ENCODE peak calls at places on chromosome 18, in six cellular contexts. M, I, U, N, G and C are unnamed samples.

GRCh38 chr18:48919547-48919946 is 31.2 kb downstream of the SMAD7 start:
- DNase-seq in U (no peak), I (no peak), G (no peak), M (no peak), N (no peak), C (no peak)

GRCh38 chr18:3453540-3454364 is 3.8 kb downstream of the TGIF1 start:
- DNase-seq in I (peak; percentile 99), M (peak; percentile 45), G (peak; percentile 97), N (no peak), U (no peak), C (peak; percentile 28)

GRCh38 chr18:63603772-63604171 is 16.6 kb downstream of the SERPINB13 start:
- DNase-seq in I (peak; percentile 4), M (no peak), U (no peak), G (peak; percentile 5), N (no peak), C (no peak)

GRCh38 chr18:8380926-8381325 is 228.3 kb upstream of the RAB12 start:
- DNase-seq in G (no peak), N (no peak), M (no peak), U (no peak), I (peak; percentile 73), C (no peak)

GRCh38 chr18:59724116-59724515 is 26.9 kb upstream of the CCBE1 start:
- DNase-seq in G (no peak), U (no peak), M (no peak), N (no peak), I (no peak), C (no peak)

GRCh38 chr18:44862112-44862511 is 181.4 kb downstream of the SETBP1 start:
- DNase-seq in G (no peak), M (no peak), U (no peak), I (no peak), N (no peak), C (no peak)

GRCh38 chr18:54388203-54389142 is 30.8 kb downstream of the C18orf54 start:
- DNase-seq in G (peak; percentile 91), N (peak; percentile 66), M (peak; percentile 41), I (peak; percentile 81), U (peak; percentile 19), C (peak; percentile 47)

GRCh38 chr18:12904012-12904516 is 20.0 kb upstream of the PTPN2 start:
- DNase-seq in G (peak; percentile 27), M (no peak), I (no peak), N (no peak), U (no peak), C (no peak)

GRCh38 chr18:8773980-8774379 is 68.6 kb downstream of the MTCL1 start:
- DNase-seq in G (no peak), N (no peak), U (no peak), M (no peak), I (peak; percentile 59), C (no peak)

GRCh38 chr18:11960743-11961380 is 20.4 kb upstream of the IMPA2 start:
- DNase-seq in N (no peak), I (no peak), G (no peak), U (no peak), M (no peak), C (no peak)

GRCh38 chr18:42048150-42048549 is 93.1 kb downstream of the PIK3C3 start:
- DNase-seq in M (no peak), U (no peak), N (no peak), I (peak; percentile 81), G (peak; percentile 93), C (no peak)

GRCh38 chr18:12989397-12990127 is 1.6 kb upstream of the CEP192 start:
- DNase-seq in N (no peak), I (no peak), U (no peak), G (no peak), M (no peak), C (no peak)

GRCh38 chr18:38933322-38933721 is 1367.7 kb upstream of the CELF4 start:
- DNase-seq in N (no peak), G (no peak), M (no peak), I (no peak), U (no peak), C (no peak)

GRCh38 chr18:34493566-34494358 is 216.3 kb upstream of the DTNA start:
- DNase-seq in N (peak; percentile 18), I (peak; percentile 13), G (no peak), U (no peak), M (no peak), C (no peak)
- H3K4me3 ChIP-seq in N (peak overlapping the region; percentile 51), I (peak overlapping the region; percentile 71), G (peak overlapping the region; percentile 31), U (peak overlapping the region; percentile 37), M (no peak overlapping the region), C (no peak overlapping the region)

GRCh38 chr18:50131591-50131990 is 63.4 kb downstream of the MYO5B start:
- DNase-seq in U (no peak), I (peak; percentile 44), N (no peak), M (no peak), G (no peak), C (no peak)
- H3K4me3 ChIP-seq in U (no peak overlapping the region), I (no peak overlapping the region), N (no peak overlapping the region), M (no peak overlapping the region), G (no peak overlapping the region), C (no peak overlapping the region)

GRCh38 chr18:79251021-79251420 is 144.7 kb upstream of the NFATC1 start:
- DNase-seq in U (no peak), I (no peak), N (no peak), M (no peak), G (no peak), C (no peak)

GRCh38 chr18:79257480-79257879 is 138.2 kb upstream of the NFATC1 start:
- DNase-seq in U (no peak), N (no peak), G (no peak), I (no peak), M (no peak), C (no peak)

GRCh38 chr18:79248495-79249078 is 147.1 kb upstream of the NFATC1 start:
- DNase-seq in G (peak; percentile 18), I (peak; percentile 55), N (no peak), U (no peak), M (no peak), C (no peak)

GRCh38 chr18:79250236-79250993 is 145.3 kb upstream of the NFATC1 start:
- DNase-seq in I (no peak), G (no peak), N (no peak), U (no peak), M (no peak), C (no peak)

DNA sequence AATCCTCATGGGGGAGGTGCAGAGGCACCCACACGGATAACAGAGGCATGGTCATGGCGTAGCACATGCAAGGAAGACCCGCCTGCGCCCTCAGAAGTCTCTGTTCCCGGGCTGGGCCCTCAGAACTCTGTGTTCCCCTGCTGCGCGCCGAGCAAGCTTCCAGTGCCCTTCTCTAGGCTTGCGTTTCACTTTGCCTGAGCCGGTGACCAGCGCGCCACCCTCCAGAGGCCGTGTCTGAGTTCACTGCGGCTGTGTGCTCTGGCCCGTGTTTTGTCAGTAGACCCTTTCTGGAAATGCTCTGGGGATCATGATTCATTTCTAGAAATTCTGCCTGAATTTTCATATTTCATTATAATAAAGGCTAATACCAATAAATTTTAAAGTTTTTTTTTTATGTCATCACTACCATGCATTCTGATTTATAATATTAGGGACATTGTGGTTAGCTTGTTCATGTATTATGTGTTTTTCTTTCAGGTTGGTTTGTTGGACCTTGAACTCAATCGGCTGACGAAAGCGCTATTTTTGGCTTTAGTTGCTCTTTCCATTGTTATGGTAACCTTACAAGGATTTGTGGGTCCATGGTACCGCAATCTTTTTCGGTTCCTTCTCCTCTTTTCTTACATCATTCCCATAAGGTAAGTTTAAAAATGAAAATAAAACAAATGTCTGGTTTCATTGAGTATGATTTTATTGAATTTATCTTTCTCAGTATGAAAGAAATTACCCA is 142.7 kb upstream of the NFATC1 start:
- DNase-seq in N (no peak), M (no peak), G (no peak), U (no peak), I (no peak), C (no peak)
- H3K4me3 ChIP-seq in N (no peak overlapping the region), M (no peak overlapping the region), G (no peak overlapping the region), U (no peak overlapping the region), I (no peak overlapping the region), C (no peak overlapping the region)

GRCh38 chr18:75364512-75364911 is 63.0 kb downstream of the SMIM21 start:
- DNase-seq in M (no peak), G (no peak), U (no peak), I (no peak), N (no peak), C (no peak)

GRCh38 chr18:75369026-75369425 is 58.5 kb downstream of the SMIM21 start:
- DNase-seq in N (no peak), U (no peak), M (no peak), I (no peak), G (no peak), C (no peak)

GRCh38 chr18:75363446-75364225 is 63.9 kb downstream of the SMIM21 start:
- DNase-seq in M (no peak), I (no peak), U (no peak), G (no peak), N (no peak), C (no peak)

GRCh38 chr18:75365230-75365629 is 62.3 kb downstream of the SMIM21 start:
- DNase-seq in U (no peak), N (no peak), G (no peak), M (no peak), I (no peak), C (no peak)

DNA sequence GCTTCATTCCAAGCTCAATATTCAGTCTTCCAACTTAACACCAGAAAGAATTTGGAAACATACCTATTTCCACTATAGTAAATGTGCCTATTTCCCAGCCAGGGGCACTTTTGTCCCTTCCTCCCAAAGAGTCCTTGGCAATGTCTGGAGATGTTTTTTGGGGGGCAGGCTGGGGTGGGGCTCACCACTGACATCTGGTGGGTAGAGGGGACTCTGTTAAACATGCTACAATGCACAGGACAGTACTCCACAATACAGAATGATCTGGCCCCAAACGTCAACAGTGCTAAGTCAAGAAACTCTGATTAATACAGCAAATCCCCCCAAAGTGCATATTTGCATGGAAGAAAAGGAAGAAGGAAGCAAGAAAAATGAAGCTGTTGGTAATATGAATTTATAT is 61.7 kb downstream of the SMIM21 start:
- DNase-seq in N (no peak), G (no peak), M (no peak), U (no peak), I (no peak), C (no peak)
- H3K4me3 ChIP-seq in N (no peak overlapping the region), G (no peak overlapping the region), M (no peak overlapping the region), U (no peak overlapping the region), I (no peak overlapping the region), C (no peak overlapping the region)

GRCh38 chr18:24009246-24009645 is 5.3 kb upstream of the TTC39C start:
- DNase-seq in G (no peak), U (no peak), N (no peak), M (no peak), I (no peak), C (no peak)
- H3K4me3 ChIP-seq in G (no peak overlapping the region), U (no peak overlapping the region), N (no peak overlapping the region), M (peak overlapping the region; percentile 54), I (no peak overlapping the region), C (no peak overlapping the region)